ENCODE peak calls at places on chromosome 11, in four cellular contexts. T is prostate gland, R is breast epithelium, X is HCT116. B is an unnamed sample. For H3K9me3, the result is how much of the 10 kb centered on the place peaks cover.

GRCh38 chr11:30855383-30856006 is 269.3 kb upstream of the MPPED2 start:
- DNase-seq in R (no peak), X (no peak), T (no peak), B (no peak)

GRCh38 chr11:113952070-113952469 is 22.8 kb upstream of the HTR3A start:
- DNase-seq in X (no peak), T (no peak), R (no peak), B (no peak)

GRCh38 chr11:123561046-123561781 is 93.2 kb downstream of the SCN3B start:
- DNase-seq in T (no peak), X (no peak), R (no peak), B (no peak)

GRCh38 chr11:123478352-123478986 is 48.4 kb downstream of the GRAMD1B start:
- DNase-seq in T (peak), X (peak), R (no peak), B (no peak)

GRCh38 chr11:77322926-77323590 is 21.6 kb upstream of the GDPD4 start:
- DNase-seq in T (no peak), X (no peak), R (no peak), B (no peak)

GRCh38 chr11:115439385-115439784 is 64.8 kb downstream of the CADM1 start:
- DNase-seq in X (no peak), T (no peak), R (no peak), B (no peak)

GRCh38 chr11:91160661-91161060 is 937.8 kb upstream of the CHORDC1 start:
- DNase-seq in T (no peak), R (no peak), X (no peak), B (no peak)

GRCh38 chr11:72784662-72785061 is 9.2 kb downstream of the STARD10 start:
- DNase-seq in X (no peak), T (no peak), R (no peak), B (no peak)

GRCh38 chr11:92387882-92388281 is 163.3 kb downstream of the FAT3 start:
- DNase-seq in T (no peak), R (no peak), X (no peak), B (no peak)

GRCh38 chr11:120612363-120613263 is 101.1 kb downstream of the GRIK4 start:
- DNase-seq in T (no peak), R (no peak), X (no peak), B (no peak)

GRCh38 chr11:95849087-95849825 is 59.0 kb downstream of the CEP57 start:
- DNase-seq in R (no peak), X (peak), T (peak), B (no peak)

GRCh38 chr11:71255323-71255722 is 2.9 kb upstream of the SHANK2 start:
- DNase-seq in X (no peak), T (no peak), R (peak), B (no peak)

GRCh38 chr11:95831198-95831883 is 41.0 kb downstream of the CEP57 start:
- DNase-seq in X (no peak), R (no peak), T (no peak), B (no peak)

GRCh38 chr11:35262735-35263134 is 123.8 kb downstream of the CD44 start:
- DNase-seq in X (no peak), T (no peak), R (no peak), B (no peak)

GRCh38 chr11:4610258-4610935 is 2.4 kb upstream of the TRIM68 start:
- DNase-seq in R (no peak), T (no peak), X (no peak), B (no peak)

GRCh38 chr11:65436412-65437032 is 13.9 kb downstream of the NEAT1 start:
- DNase-seq in R (no peak), X (no peak), T (peak), B (no peak)

GRCh38 chr11:44632466-44633123 is 67.1 kb downstream of the CD82 start:
- DNase-seq in R (no peak), X (peak), T (peak), B (peak)

GRCh38 chr11:94400839-94401772 is at the start of gene GPR83:
- DNase-seq in X (no peak), R (no peak), T (no peak), B (no peak)

DNA sequence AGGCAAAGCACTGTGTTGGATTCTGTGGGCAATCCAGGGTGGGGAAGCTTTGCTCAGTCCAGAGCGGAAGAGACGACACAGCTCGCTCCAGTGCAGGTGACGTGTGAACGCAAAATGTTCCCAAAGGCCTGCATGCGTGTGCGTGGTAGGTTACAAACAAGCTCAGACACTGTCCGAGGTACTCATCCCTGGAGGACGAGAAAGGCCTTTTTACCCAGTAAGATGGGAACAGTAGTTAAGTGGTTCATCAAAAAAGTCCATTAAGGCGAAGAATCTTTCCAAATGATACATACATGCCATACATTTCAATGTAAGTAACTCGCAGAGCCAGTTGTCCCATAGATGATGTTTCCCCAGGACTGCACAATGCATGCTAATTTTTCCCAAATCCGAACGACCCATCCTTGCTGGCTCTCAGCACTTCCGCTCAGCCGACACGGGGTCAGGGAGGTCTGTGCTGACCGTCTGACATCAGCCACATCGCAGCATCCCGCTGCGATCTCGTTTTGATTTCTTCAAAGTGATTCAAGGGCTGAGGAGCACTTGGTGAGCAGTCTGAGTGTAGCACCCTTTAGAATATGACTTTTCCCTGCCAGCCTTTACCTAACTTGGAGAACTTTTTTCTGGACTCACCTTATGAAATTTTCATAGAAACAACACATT is 19.0 kb downstream of the B3GAT1 start:
- DNase-seq in R (no peak), X (no peak), T (no peak), B (no peak)
- H3K9me3 ChIP-seq in R (under half), X (under half), T (under half), B (under half)

DNA sequence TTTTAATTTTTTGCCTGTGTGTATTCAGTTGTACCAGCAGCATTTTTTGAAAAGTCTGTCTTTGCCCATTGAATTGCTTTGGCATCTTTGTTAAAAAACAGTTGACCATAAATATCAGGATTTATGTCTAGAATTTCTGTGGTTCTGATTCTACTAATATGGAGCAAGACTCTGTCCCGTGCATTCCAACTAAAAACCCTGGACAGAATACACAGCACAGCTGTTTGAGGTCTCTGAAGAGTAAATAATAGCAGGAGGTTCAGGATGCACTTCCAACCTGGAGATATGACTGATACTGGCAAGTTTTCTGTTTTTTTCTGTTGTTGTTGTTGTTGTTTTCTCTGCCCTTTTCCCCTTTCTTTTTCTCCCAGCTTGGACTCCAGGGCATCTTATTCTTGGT is 141.9 kb downstream of the TMEM135 start:
- DNase-seq in R (no peak), T (no peak), X (no peak), B (no peak)
- TF ChIP-seq POLR2AphosphoS5 in R (no peak), T (no peak), X (no peak), B (no peak)

GRCh38 chr11:14347991-14348390 is 11.0 kb downstream of the RRAS2 start:
- DNase-seq in T (no peak), X (no peak), R (no peak), B (no peak)

GRCh38 chr11:14346303-14346702 is 12.7 kb downstream of the RRAS2 start:
- DNase-seq in T (no peak), R (no peak), X (no peak), B (no peak)

GRCh38 chr11:14350215-14350614 is 8.8 kb downstream of the RRAS2 start:
- DNase-seq in T (no peak), R (no peak), X (no peak), B (no peak)

GRCh38 chr11:14345668-14346067 is 13.3 kb downstream of the RRAS2 start:
- DNase-seq in X (no peak), T (no peak), R (no peak), B (no peak)

DNA sequence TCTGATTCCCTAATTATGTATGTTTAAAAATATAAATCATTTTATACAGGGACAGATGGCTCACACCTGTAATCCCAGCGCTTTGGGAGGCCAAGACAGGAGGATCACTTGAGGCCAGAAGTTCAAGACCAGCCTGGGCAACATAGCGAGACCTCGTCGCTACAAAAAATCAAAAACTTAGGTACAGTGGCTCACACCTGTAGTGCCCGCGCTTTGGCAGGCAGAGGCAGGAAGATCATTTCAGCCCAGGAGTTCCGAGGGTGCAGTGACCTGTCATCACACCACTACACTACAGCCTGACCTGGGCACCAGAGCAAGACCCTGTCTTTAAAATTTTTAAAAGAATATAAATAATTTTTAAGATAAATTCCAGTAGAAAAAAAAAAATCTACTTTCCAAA is 11.5 kb downstream of the RRAS2 start:
- DNase-seq in R (no peak), X (no peak), T (no peak), B (no peak)
- H3K9me3 ChIP-seq in R (under half), X (under half), T (under half), B (under half)

DNA sequence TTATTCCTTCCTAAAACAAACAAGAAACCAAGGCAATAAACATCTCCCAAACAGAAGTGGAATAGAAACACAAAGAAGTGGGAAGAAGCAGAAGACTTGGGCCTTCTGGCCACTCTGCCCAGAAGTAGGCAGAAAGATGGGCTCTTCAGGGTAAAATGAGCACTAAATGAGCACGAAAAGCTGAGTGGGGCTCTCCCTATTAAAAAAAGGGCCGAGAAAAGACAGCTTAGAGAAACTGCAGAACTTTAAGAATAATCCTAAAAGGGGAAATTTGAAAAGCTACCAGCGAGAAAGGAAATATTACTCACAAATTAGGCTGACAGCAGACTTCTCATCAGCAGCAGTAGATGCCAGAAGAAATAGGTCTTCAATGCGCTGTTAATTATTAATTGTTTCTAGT is 78.2 kb downstream of the UVRAG start:
- DNase-seq in X (no peak), T (no peak), R (no peak), B (no peak)
- TF ChIP-seq POLR2AphosphoS5 in X (no peak), T (no peak), R (no peak), B (no peak)

GRCh38 chr11:101035872-101036271 is 93.7 kb downstream of the PGR start:
- DNase-seq in R (no peak), T (no peak), X (no peak), B (no peak)
- H3K9me3 ChIP-seq in R (under half), T (under half), X (under half), B (under half)

DNA sequence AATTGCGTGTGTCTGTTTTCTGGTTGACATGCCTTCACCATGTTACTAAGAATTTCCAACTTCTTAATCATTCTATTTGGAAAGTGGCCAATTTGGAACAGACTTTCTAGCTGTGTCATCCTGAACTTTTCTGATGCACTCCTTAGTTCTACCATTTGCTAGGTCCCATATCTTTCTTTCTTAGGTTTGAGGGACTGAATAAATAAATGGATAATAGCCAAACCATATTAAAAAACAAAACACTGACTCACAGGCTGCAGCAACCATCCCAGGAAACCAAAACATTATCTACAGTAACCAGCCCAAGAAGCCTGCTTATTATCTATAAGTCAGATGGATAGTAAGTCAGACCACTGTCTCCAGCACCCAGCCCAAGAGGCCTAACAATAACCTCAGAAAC is 57.5 kb upstream of the PLET1 start:
- DNase-seq in T (no peak), R (no peak), X (peak), B (no peak)
- TF ChIP-seq POLR2AphosphoS5 in T (no peak), R (no peak), X (no peak), B (no peak)

B was measured in spleen.